ENCODE peak calls at places on chromosome 1, in ten cellular contexts. T is tibial nerve, V is mesendoderm, A is A549, G is fibroblast of lung, R is psoas muscle, M is SK-N-SH, H is ovary, C is breast epithelium, J is aorta. F is an unnamed sample. For H3K4me1, the result is how much of the 10 kb centered on the place peaks cover.

GRCh38 chr1:207423560-207424292 is 30.4 kb upstream of the CR2 start:
- DNase-seq in M (no peak), G (no peak), H (no peak), T (no peak), R (no peak), V (peak), C (no peak), J (no peak), A (no peak), F (no peak)

GRCh38 chr1:162703708-162704107 is 71.4 kb downstream of the DDR2 start:
- DNase-seq in H (no peak), G (no peak), V (no peak), J (no peak), C (no peak), A (no peak), R (peak), M (no peak), T (no peak), F (peak)

GRCh38 chr1:67524143-67525052 is 94.2 kb upstream of the SERBP1 start:
- DNase-seq in T (no peak), M (no peak), V (peak), G (no peak), J (no peak), R (no peak), H (no peak), A (no peak), C (no peak), F (no peak)

GRCh38 chr1:111202707-111203623 is 2.5 kb upstream of the DENND2D start:
- DNase-seq in G (no peak), R (no peak), J (no peak), M (peak), V (peak), H (no peak), A (no peak), T (no peak), C (no peak), F (no peak)

GRCh38 chr1:222124602-222125001 is 382.7 kb upstream of the DUSP10 start:
- DNase-seq in A (no peak), G (no peak), H (no peak), T (no peak), J (no peak), M (no peak), R (no peak), V (peak), C (no peak), F (no peak)

GRCh38 chr1:108955881-108956280 is 7.4 kb downstream of the CLCC1 start:
- DNase-seq in J (no peak), R (no peak), T (no peak), A (no peak), V (no peak), H (no peak), G (no peak), M (no peak), C (no peak), F (no peak)

GRCh38 chr1:42463906-42464305 is 820 bp downstream of the CCDC30 start:
- DNase-seq in R (no peak), M (no peak), C (no peak), J (no peak), T (no peak), A (no peak), V (peak), H (no peak), G (no peak), F (no peak)

GRCh38 chr1:25890249-25891034 is 14.9 kb upstream of the PAQR7 start:
- DNase-seq in A (peak), R (no peak), M (no peak), V (peak), G (peak), T (no peak), J (no peak), C (no peak), H (peak), F (no peak)

GRCh38 chr1:234624718-234625117 is 14.7 kb upstream of the IRF2BP2 start:
- DNase-seq in R (no peak), A (no peak), C (no peak), V (no peak), J (no peak), T (no peak), H (no peak), M (no peak), G (no peak), F (no peak)

GRCh38 chr1:110619412-110620249 is 13.5 kb upstream of the KCNA2 start:
- DNase-seq in J (peak), T (peak), M (peak), R (peak), V (peak), C (peak), H (peak), G (peak), A (peak), F (peak)

GRCh38 chr1:49102752-49103151 is 326.1 kb upstream of the BEND5 start:
- DNase-seq in J (no peak), V (no peak), C (no peak), R (no peak), A (no peak), M (no peak), T (no peak), H (no peak), G (peak), F (no peak)

GRCh38 chr1:183515002-183515689 is 42.8 kb downstream of the SMG7 start:
- DNase-seq in R (no peak), J (no peak), V (peak), A (peak), H (no peak), C (no peak), M (no peak), G (peak), T (no peak), F (no peak)

GRCh38 chr1:7235871-7236472 is 450.7 kb downstream of the CAMTA1 start:
- DNase-seq in H (no peak), C (no peak), T (no peak), R (no peak), A (no peak), M (no peak), V (no peak), G (no peak), J (no peak), F (no peak)

GRCh38 chr1:17831619-17832018 is 76.5 kb downstream of the ACTL8 start:
- DNase-seq in J (no peak), R (no peak), A (peak), G (peak), V (peak), H (no peak), T (no peak), M (no peak), C (no peak), F (no peak)

GRCh38 chr1:42439940-42440339 is 15.9 kb downstream of the ZMYND12 start:
- DNase-seq in M (no peak), T (no peak), A (peak), V (no peak), R (no peak), C (no peak), G (peak), J (no peak), H (no peak), F (no peak)

GRCh38 chr1:243784506-243784905 is 65.5 kb downstream of the AKT3 start:
- DNase-seq in G (no peak), J (no peak), C (no peak), T (no peak), V (no peak), R (no peak), M (no peak), A (no peak), H (no peak), F (no peak)

GRCh38 chr1:67094191-67094590 is 40.2 kb upstream of the SLC35D1 start:
- DNase-seq in T (no peak), J (no peak), M (no peak), R (no peak), C (no peak), H (no peak), A (no peak), V (no peak), G (no peak), F (no peak)

GRCh38 chr1:203796223-203796747 is 862 bp downstream of the ZBED6 start:
- DNase-seq in V (peak), J (no peak), A (peak), C (no peak), M (peak), R (no peak), G (peak), H (no peak), T (peak), F (peak)

GRCh38 chr1:1157914-1158710 is 15.6 kb upstream of the TTLL10 start:
- DNase-seq in T (no peak), V (peak), J (no peak), M (no peak), G (peak), H (peak), R (peak), A (no peak), C (no peak), F (peak)

GRCh38 chr1:39857479-39857878 is 25.8 kb downstream of the TRIT1 start:
- DNase-seq in J (no peak), R (no peak), M (no peak), G (no peak), T (no peak), A (no peak), H (no peak), V (no peak), C (no peak), F (no peak)

GRCh38 chr1:237873487-237873927 is 17.2 kb downstream of the ZP4 start:
- DNase-seq in G (peak), C (no peak), T (no peak), H (no peak), R (no peak), M (no peak), V (peak), J (no peak), A (peak), F (no peak)

GRCh38 chr1:67711850-67712202 is 26.8 kb downstream of the GADD45A start:
- DNase-seq in V (peak), M (no peak), C (no peak), J (no peak), H (no peak), A (no peak), T (no peak), R (no peak), G (no peak), F (no peak)

GRCh38 chr1:154863702-154864174 is 6.3 kb downstream of the KCNN3 start:
- DNase-seq in G (peak), R (peak), A (peak), T (no peak), H (no peak), M (peak), C (no peak), J (no peak), V (peak), F (no peak)

GRCh38 chr1:198681247-198681646 is 42.4 kb downstream of the PTPRC start:
- DNase-seq in G (peak), A (no peak), R (no peak), M (no peak), V (no peak), H (no peak), T (no peak), C (no peak), J (no peak), F (no peak)
- H3K4me3 ChIP-seq in G (no peak), A (no peak), R (no peak), M (no peak), V (no peak), H (no peak), T (no peak), C (no peak), J (no peak), F (no peak)

GRCh38 chr1:2392686-2393085 is 1.0 kb downstream of the RER1 start:
- DNase-seq in G (no peak), C (no peak), J (no peak), M (no peak), V (no peak), H (no peak), R (no peak), A (no peak), T (no peak), F (no peak)
- H3K4me1 ChIP-seq in G (under half), C (under half), J (under half), M (under half), V (under half), H (under half), R (under half), A (under half), T (under half), F (under half)

DNA sequence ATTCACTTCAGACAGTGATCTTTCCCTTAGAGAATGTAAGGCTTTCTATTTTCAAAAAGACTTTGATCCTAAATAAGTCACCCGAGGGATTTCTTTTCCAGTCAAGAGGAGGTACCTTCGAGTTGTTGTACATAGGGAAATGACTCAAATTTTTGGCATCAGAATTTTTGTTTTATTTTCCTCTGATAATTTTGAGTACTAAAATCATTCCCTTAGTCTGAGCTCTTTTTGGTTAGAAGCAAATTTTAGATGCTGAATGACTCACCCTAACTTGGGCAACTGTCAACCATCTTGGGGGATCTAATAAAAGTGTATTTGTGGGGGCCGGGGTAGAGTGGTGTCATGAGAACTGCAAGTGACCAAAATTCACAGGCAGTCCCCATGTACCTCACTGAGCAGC is 193.9 kb downstream of the DHRS3 start:
- DNase-seq in V (no peak), G (peak), R (no peak), J (no peak), C (no peak), T (no peak), A (no peak), M (no peak), H (no peak), F (no peak)
- H3K27ac ChIP-seq in V (no peak), G (no peak), R (peak), J (peak), C (peak), T (no peak), A (peak), M (no peak), H (no peak), F (no peak)

GRCh38 chr1:32181563-32181962 is 2.1 kb downstream of the TXLNA start:
- DNase-seq in A (no peak), V (no peak), M (no peak), C (no peak), G (no peak), H (no peak), T (no peak), R (no peak), J (no peak), F (no peak)
- H3K4me3 ChIP-seq in A (peak), V (no peak), M (peak), C (peak), G (peak), H (no peak), T (no peak), R (peak), J (no peak), F (no peak)

GRCh38 chr1:9252999-9253398 is 18.4 kb downstream of the H6PD start:
- DNase-seq in C (no peak), G (no peak), J (peak), H (no peak), A (no peak), M (peak), R (no peak), T (no peak), V (peak), F (no peak)

GRCh38 chr1:9250586-9251381 is 16.2 kb downstream of the H6PD start:
- DNase-seq in A (no peak), V (no peak), H (peak), M (no peak), G (no peak), T (no peak), C (no peak), J (peak), R (peak), F (no peak)

GRCh38 chr1:9251501-9251900 is 16.9 kb downstream of the H6PD start:
- DNase-seq in A (no peak), V (no peak), C (no peak), J (peak), H (peak), T (no peak), R (peak), G (no peak), M (peak), F (peak)

GRCh38 chr1:9256332-9256731 is 21.8 kb downstream of the H6PD start:
- DNase-seq in J (peak), V (no peak), A (no peak), G (no peak), T (no peak), H (no peak), M (no peak), C (no peak), R (no peak), F (no peak)

DNA sequence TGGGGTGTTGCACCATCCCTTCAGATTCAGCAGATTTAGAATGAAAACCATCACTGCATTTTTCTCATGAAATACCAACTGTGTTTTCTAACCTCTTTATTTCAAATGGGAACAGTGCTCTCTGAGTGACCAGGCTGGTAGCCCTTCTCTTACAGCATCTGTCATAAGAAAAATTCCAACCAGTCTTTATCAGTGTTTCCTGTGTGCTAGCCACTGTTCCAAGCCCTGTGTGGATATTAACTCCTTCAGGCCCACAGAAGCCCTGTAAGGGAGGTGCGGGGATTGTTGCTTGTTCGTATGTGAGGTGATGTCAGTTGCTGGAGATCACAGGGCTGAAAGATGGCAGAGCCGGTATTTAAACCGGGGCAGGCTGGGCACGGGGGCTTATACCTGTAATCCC is 19.1 kb downstream of the H6PD start:
- DNase-seq in J (peak), C (no peak), G (peak), H (no peak), R (no peak), M (peak), T (no peak), A (no peak), V (peak), F (no peak)
- H3K4me1 ChIP-seq in J (under half), C (under half), G (under half), H (under half), R (half or more), M (under half), T (under half), A (under half), V (under half), F (half or more)